ENCODE peak calls at places on chromosomes 4 and X, in four cellular contexts. One of them, this sample, is unnamed. For H3K79me1, the result is how much of the 10 kb centered on the place peaks cover.

GRCh38 chrX:132037479-132037993 is 14.4 kb downstream of the STK26 start:
- DNase-seq in neuronal stem cell: no peak
- DNase-seq in H1: no peak
- DNase-seq in H9: no peak
- DNase-seq in this sample: no peak

GRCh38 chrX:134734343-134735001 is 76.2 kb upstream of the PLAC1 start:
- DNase-seq in neuronal stem cell: no peak
- DNase-seq in H1: no peak
- DNase-seq in H9: no peak
- DNase-seq in this sample: peak

GRCh38 chr4:100034265-100034664 is 84.2 kb upstream of the H2AZ1 start:
- DNase-seq in H9: no peak
- DNase-seq in neuronal stem cell: no peak
- DNase-seq in H1: no peak
- DNase-seq in this sample: no peak

GRCh38 chr4:13248621-13249298 is 235.4 kb downstream of the RAB28 start:
- DNase-seq in H1: no peak
- DNase-seq in neuronal stem cell: no peak
- DNase-seq in H9: no peak
- DNase-seq in this sample: peak

GRCh38 chr4:184400375-184400870 is 73.9 kb downstream of the IRF2 start:
- DNase-seq in H1: no peak
- DNase-seq in H9: no peak
- DNase-seq in neuronal stem cell: no peak
- DNase-seq in this sample: peak

GRCh38 chr4:108166441-108167315 is 2.1 kb downstream of the LEF1 start:
- DNase-seq in H1: peak
- DNase-seq in H9: peak
- DNase-seq in neuronal stem cell: peak
- DNase-seq in this sample: peak

GRCh38 chrX:9149831-9150230 is 115.9 kb upstream of the FAM9B start:
- DNase-seq in neuronal stem cell: no peak
- DNase-seq in H9: no peak
- DNase-seq in H1: no peak
- DNase-seq in this sample: peak

GRCh38 chr4:26648260-26648659 is 64.4 kb downstream of the TBC1D19 start:
- DNase-seq in H1: no peak
- DNase-seq in neuronal stem cell: no peak
- DNase-seq in H9: no peak
- DNase-seq in this sample: no peak

GRCh38 chr4:146329042-146329716 is 114.8 kb downstream of the REELD1 start:
- DNase-seq in H1: no peak
- DNase-seq in H9: no peak
- DNase-seq in neuronal stem cell: no peak
- DNase-seq in this sample: peak

GRCh38 chr4:80922951-80923350 is 107.6 kb upstream of the BMP3 start:
- DNase-seq in H1: no peak
- DNase-seq in H9: no peak
- DNase-seq in neuronal stem cell: no peak
- DNase-seq in this sample: no peak

GRCh38 chrX:115362334-115363095 is 73.0 kb downstream of the LUZP4 start:
- DNase-seq in H1: no peak
- DNase-seq in neuronal stem cell: no peak
- DNase-seq in H9: no peak
- DNase-seq in this sample: peak

GRCh38 chrX:53249387-53250042 is 24.5 kb upstream of the KDM5C start:
- DNase-seq in H9: no peak
- DNase-seq in neuronal stem cell: no peak
- DNase-seq in H1: no peak
- DNase-seq in this sample: no peak

GRCh38 chrX:106468433-106468832 is 143.3 kb upstream of the RADX start:
- DNase-seq in neuronal stem cell: no peak
- DNase-seq in H9: no peak
- DNase-seq in H1: no peak
- DNase-seq in this sample: no peak

GRCh38 chr4:76197971-76198410 is 15.6 kb downstream of the SCARB2 start:
- DNase-seq in H9: no peak
- DNase-seq in neuronal stem cell: no peak
- DNase-seq in H1: no peak
- DNase-seq in this sample: no peak

GRCh38 chr4:168632246-168632832 is 135.5 kb downstream of the PALLD start:
- DNase-seq in H1: no peak
- DNase-seq in H9: no peak
- DNase-seq in neuronal stem cell: peak
- DNase-seq in this sample: no peak

GRCh38 chr4:48247142-48247877 is 22.3 kb downstream of the TEC start:
- DNase-seq in H1: no peak
- DNase-seq in neuronal stem cell: no peak
- DNase-seq in H9: no peak
- DNase-seq in this sample: no peak

GRCh38 chr4:139331185-139331584 is 28.9 kb upstream of the NDUFC1 start:
- DNase-seq in neuronal stem cell: no peak
- DNase-seq in H1: no peak
- DNase-seq in H9: no peak
- DNase-seq in this sample: no peak

GRCh38 chrX:17459008-17459407 is 84.0 kb downstream of the NHS start:
- DNase-seq in H9: no peak
- DNase-seq in H1: no peak
- DNase-seq in neuronal stem cell: no peak
- DNase-seq in this sample: no peak

GRCh38 chr4:680931-681645 is 6.7 kb downstream of the MYL5 start:
- DNase-seq in H9: peak
- DNase-seq in H1: peak
- DNase-seq in neuronal stem cell: no peak
- DNase-seq in this sample: peak

GRCh38 chr4:83115000-83115399 is 471 bp upstream of the PLAC8 start:
- DNase-seq in neuronal stem cell: no peak
- DNase-seq in H1: no peak
- DNase-seq in H9: no peak
- DNase-seq in this sample: peak

GRCh38 chr4:32778025-32778424 is 2057.9 kb downstream of the PCDH7 start:
- DNase-seq in H1: no peak
- DNase-seq in H9: no peak
- DNase-seq in neuronal stem cell: no peak
- DNase-seq in this sample: no peak

GRCh38 chr4:186472948-186473347 is 82.4 kb downstream of the MTNR1A start:
- DNase-seq in H1: no peak
- DNase-seq in H9: peak
- DNase-seq in neuronal stem cell: peak
- DNase-seq in this sample: peak

GRCh38 chr4:74418063-74418670 is 26.8 kb upstream of the AREG start:
- DNase-seq in neuronal stem cell: no peak
- DNase-seq in H9: no peak
- DNase-seq in H1: no peak
- DNase-seq in this sample: peak

GRCh38 chr4:128288689-128289106 is 1.1 kb upstream of the PGRMC2 start:
- DNase-seq in neuronal stem cell: no peak
- DNase-seq in H1: no peak
- DNase-seq in H9: no peak
- DNase-seq in this sample: peak

GRCh38 chr4:128287871-128288688 is 467 bp upstream of the PGRMC2 start:
- DNase-seq in neuronal stem cell: peak
- DNase-seq in H9: peak
- DNase-seq in H1: peak
- DNase-seq in this sample: peak

GRCh38 chr4:128286474-128287158 is 997 bp downstream of the PGRMC2 start:
- DNase-seq in neuronal stem cell: peak
- DNase-seq in H1: no peak
- DNase-seq in H9: no peak
- DNase-seq in this sample: peak

GRCh38 chr4:128285085-128286023 is 2.3 kb downstream of the PGRMC2 start:
- DNase-seq in neuronal stem cell: no peak
- DNase-seq in H9: no peak
- DNase-seq in H1: no peak
- DNase-seq in this sample: no peak

DNA sequence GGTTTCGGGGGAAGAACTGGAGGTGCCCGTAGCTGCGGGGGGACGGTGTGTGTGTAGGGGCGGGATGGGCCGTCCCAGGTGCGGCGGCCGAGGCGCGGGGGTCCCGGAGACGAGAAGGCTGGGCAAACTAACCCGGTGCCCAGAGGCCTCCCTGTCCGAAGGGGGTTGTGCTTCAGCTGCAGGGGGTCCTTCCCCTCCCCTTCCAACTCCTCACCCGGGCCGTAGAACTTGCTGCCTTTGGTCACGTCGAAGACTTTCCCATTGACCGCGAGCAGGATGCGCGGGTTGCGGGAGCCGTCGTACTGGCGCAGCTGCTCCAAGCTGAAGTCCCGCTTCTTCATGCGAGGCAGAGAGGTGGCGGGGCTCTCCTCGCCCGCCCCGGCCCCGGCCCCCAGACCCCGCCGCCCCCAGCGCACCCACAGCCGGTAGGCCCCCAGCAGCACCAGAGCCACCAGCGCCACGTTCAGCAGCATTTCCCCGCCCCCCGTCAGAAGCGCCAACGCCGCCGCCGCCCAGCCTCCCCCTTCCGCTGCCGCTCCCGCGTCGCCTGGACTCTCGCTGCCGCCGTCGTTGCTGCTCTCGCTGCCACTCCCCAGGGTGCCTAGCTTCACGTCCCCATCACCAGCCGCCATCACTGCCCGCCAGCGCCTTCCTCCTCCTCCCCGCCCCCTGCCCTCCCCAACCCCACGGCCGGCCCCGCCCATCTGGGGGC is at the start of gene PGRMC2:
- DNase-seq in H9: peak
- DNase-seq in H1: peak
- DNase-seq in neuronal stem cell: peak
- DNase-seq in this sample: peak
- H2BK12ac ChIP-seq in H9: no peak
- H2BK12ac ChIP-seq in H1: no peak
- H2BK12ac ChIP-seq in neuronal stem cell: no peak
- H2BK12ac ChIP-seq in this sample: peak

GRCh38 chr4:1873291-1873690 is 2.1 kb downstream of the NSD2 start:
- DNase-seq in neuronal stem cell: no peak
- DNase-seq in H1: no peak
- DNase-seq in H9: no peak
- DNase-seq in this sample: no peak
- H3K79me1 ChIP-seq in neuronal stem cell: under half
- H3K79me1 ChIP-seq in H1: under half
- H3K79me1 ChIP-seq in H9: under half
- H3K79me1 ChIP-seq in this sample: under half

DNA sequence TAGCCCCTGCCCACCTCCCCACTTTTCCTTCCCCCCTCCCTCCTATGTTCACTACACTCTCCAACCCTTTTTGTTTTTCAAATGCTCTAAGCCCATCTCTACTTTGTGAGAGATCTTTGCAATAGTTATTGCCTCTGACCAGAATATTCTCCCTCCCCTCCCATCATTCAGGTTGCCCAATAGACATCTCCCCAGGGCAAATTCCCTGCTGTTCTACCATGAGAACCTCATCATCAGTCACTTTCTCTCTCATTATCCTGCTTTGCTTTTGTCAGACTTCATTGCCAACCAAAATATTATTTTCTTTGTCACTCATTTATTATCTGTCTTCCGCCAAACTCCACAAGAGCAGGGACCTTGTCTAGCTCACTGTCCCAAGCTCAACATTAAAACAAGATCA is 268.2 kb upstream of the PPARGC1A start:
- DNase-seq in neuronal stem cell: no peak
- DNase-seq in H1: no peak
- DNase-seq in H9: no peak
- DNase-seq in this sample: no peak
- H2BK12ac ChIP-seq in neuronal stem cell: no peak
- H2BK12ac ChIP-seq in H1: no peak
- H2BK12ac ChIP-seq in H9: no peak
- H2BK12ac ChIP-seq in this sample: no peak

GRCh38 chr4:1943928-1944327 is 64.8 kb downstream of the NELFA start:
- DNase-seq in neuronal stem cell: no peak
- DNase-seq in H9: no peak
- DNase-seq in H1: no peak
- DNase-seq in this sample: no peak
- H3K79me1 ChIP-seq in neuronal stem cell: under half
- H3K79me1 ChIP-seq in H9: under half
- H3K79me1 ChIP-seq in H1: under half
- H3K79me1 ChIP-seq in this sample: under half

GRCh38 chr4:152100378-152101201 is 339.8 kb upstream of the GATB start:
- DNase-seq in neuronal stem cell: no peak
- DNase-seq in H9: no peak
- DNase-seq in H1: peak
- DNase-seq in this sample: no peak
- H2BK12ac ChIP-seq in neuronal stem cell: no peak
- H2BK12ac ChIP-seq in H9: no peak
- H2BK12ac ChIP-seq in H1: no peak
- H2BK12ac ChIP-seq in this sample: peak

GRCh38 chr4:8534601-8535000 is 45.6 kb upstream of the GPR78 start:
- DNase-seq in H1: no peak
- DNase-seq in H9: no peak
- DNase-seq in neuronal stem cell: no peak
- DNase-seq in this sample: no peak

GRCh38 chr4:8534129-8534528 is 46.1 kb upstream of the GPR78 start:
- DNase-seq in neuronal stem cell: no peak
- DNase-seq in H1: peak
- DNase-seq in H9: peak
- DNase-seq in this sample: peak

GRCh38 chr4:8537041-8537461 is 43.1 kb upstream of the GPR78 start:
- DNase-seq in H1: no peak
- DNase-seq in H9: no peak
- DNase-seq in neuronal stem cell: no peak
- DNase-seq in this sample: peak

GRCh38 chr4:8538076-8538702 is 42.0 kb upstream of the GPR78 start:
- DNase-seq in neuronal stem cell: no peak
- DNase-seq in H9: no peak
- DNase-seq in H1: no peak
- DNase-seq in this sample: no peak

GRCh38 chr4:8536467-8536866 is 43.7 kb upstream of the GPR78 start:
- DNase-seq in H1: no peak
- DNase-seq in neuronal stem cell: no peak
- DNase-seq in H9: no peak
- DNase-seq in this sample: no peak
- H3K79me1 ChIP-seq in H1: under half
- H3K79me1 ChIP-seq in neuronal stem cell: under half
- H3K79me1 ChIP-seq in H9: under half
- H3K79me1 ChIP-seq in this sample: under half

This sample was measured in mesenchymal stem cell.